ENCODE peak calls at places on chromosomes 16 and 17, in eight cellular contexts. D is astrocyte of the spinal cord, W is IMR-90, B is tibial artery, I is choroid plexus epithelial cell, J is endothelial cell, X is fibroblast of mammary gland, S is ovary. M is an unnamed sample.
A peak's percentile ranks its signal among the peaks of the same experiment; 100 is the strongest.

GRCh38 chr17:3679186-3680126 is 10.8 kb downstream of the EMC6 start:
- DNase-seq in D (no peak), S (no peak), I (no peak), W (no peak), J (no peak), X (no peak), B (no peak), M (no peak)

GRCh38 chr16:11032922-11033291 is 88.5 kb downstream of the CLEC16A start:
- DNase-seq in X (peak; percentile 98), W (peak; percentile 80), D (peak; percentile 41), J (no peak), I (peak; percentile 75), B (peak; percentile 76), S (peak; percentile 61), M (no peak)

GRCh38 chr16:66344533-66345145 is 21.9 kb upstream of the CDH5 start:
- DNase-seq in D (peak; percentile 51), J (peak; percentile 53), X (peak; percentile 58), W (peak; percentile 48), S (no peak), I (peak; percentile 68), B (no peak), M (peak; percentile 68)

GRCh38 chr17:33725675-33726271 is 432.7 kb upstream of the ASIC2 start:
- DNase-seq in X (peak; percentile 17), S (no peak), J (peak; percentile 74), I (peak; percentile 25), D (no peak), B (no peak), W (peak; percentile 17), M (peak; percentile 57)

GRCh38 chr17:40484285-40484972 is 17.0 kb downstream of the TNS4 start:
- DNase-seq in W (no peak), B (no peak), I (no peak), J (no peak), X (no peak), D (no peak), S (no peak), M (no peak)

GRCh38 chr16:28218109-28218508 is 6.3 kb upstream of the XPO6 start:
- DNase-seq in J (peak; percentile 9), X (peak; percentile 66), S (no peak), I (peak; percentile 78), D (peak; percentile 40), B (no peak), W (peak; percentile 52), M (peak; percentile 26)

GRCh38 chr16:30787613-30788378 is 791 bp upstream of the ZNF629 start:
- DNase-seq in W (no peak), D (no peak), X (no peak), J (no peak), B (no peak), I (peak; percentile 47), S (no peak), M (no peak)

GRCh38 chr17:78763561-78763960 is 18.5 kb downstream of the CYTH1 start:
- DNase-seq in B (no peak), S (no peak), I (peak; percentile 36), W (peak; percentile 37), D (peak; percentile 56), X (peak; percentile 31), J (no peak), M (no peak)

GRCh38 chr17:79839363-79840203 is at the start of gene CBX4:
- DNase-seq in S (peak; percentile 95), D (peak; percentile 92), I (peak; percentile 93), X (peak; percentile 83), B (peak; percentile 98), J (peak; percentile 86), W (peak; percentile 90), M (peak; percentile 96)

GRCh38 chr17:78397681-78398101 is 19.2 kb downstream of the PGS1 start:
- DNase-seq in S (no peak), D (peak; percentile 46), J (no peak), X (peak; percentile 38), I (no peak), W (peak; percentile 40), B (peak; percentile 77), M (no peak)

GRCh38 chr16:31354394-31355291 is at the start of gene ITGAX:
- DNase-seq in D (no peak), W (peak; percentile 20), I (peak; percentile 42), X (peak; percentile 64), S (no peak), J (no peak), B (no peak), M (peak; percentile 67)

GRCh38 chr16:66378739-66379570 is 12.5 kb downstream of the CDH5 start:
- DNase-seq in B (no peak), J (no peak), I (no peak), W (no peak), D (no peak), S (no peak), X (no peak), M (no peak)

GRCh38 chr17:56917559-56918296 is 3.9 kb upstream of the TRIM25 start:
- DNase-seq in J (no peak), I (peak; percentile 53), W (no peak), X (peak; percentile 79), B (no peak), S (no peak), D (no peak), M (no peak)

DNA sequence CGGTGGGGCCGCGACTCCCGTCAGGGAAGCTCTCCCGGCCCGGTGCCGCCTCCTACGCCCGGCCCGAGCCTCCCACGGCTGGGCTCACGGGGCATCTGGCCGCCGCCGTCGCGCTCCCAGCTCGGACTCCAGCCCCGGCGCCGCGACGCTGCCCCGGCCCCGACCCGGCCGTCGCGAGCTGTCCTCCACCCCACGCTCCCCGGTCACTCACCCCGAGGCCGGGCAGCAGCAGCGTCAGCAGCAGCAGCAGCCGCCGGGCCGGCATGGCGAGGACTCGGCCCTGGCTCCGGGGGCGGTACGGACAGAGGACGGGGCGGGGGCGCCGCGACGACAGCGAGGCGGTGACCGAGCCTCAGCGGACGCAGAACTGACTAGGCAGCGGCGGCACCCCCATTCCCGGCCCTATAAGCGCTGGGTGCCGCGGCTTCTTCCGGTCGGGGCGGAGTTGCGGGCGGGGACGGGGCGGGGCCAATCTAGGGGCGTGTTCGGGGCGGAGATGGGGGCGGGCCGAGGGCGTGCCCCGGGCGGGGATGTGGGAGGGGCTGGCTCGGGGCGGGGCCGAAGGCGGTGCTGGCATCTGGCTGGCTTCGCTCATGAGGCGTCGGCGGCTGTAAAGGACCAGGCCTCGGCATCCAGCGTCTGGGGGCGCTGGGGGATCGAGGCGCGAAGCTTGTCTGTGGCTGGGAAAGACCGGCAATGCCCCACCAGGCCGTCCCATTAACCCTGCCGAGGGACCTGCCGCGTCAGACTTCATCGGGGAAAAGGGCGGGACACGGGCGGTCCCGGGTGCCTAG is at the start of gene ERN1:
- DNase-seq in I (peak; percentile 96), B (peak; percentile 96), W (peak; percentile 91), S (peak; percentile 92), X (peak; percentile 89), D (peak; percentile 96), J (peak; percentile 93), M (peak; percentile 88)
- TF ChIP-seq CTCF in I (no peak), B (no peak), W (no peak), S (no peak), X (no peak), D (no peak), J (no peak), M (no peak)

GRCh38 chr17:7233701-7234099 is 617 bp downstream of the DVL2 start:
- DNase-seq in S (no peak), D (no peak), B (no peak), J (no peak), W (no peak), I (peak; percentile 40), X (peak; percentile 38), M (no peak)

GRCh38 chr17:7236808-7237207 is 2.4 kb downstream of the PHF23 start:
- DNase-seq in W (no peak), X (no peak), B (no peak), J (no peak), D (no peak), I (no peak), S (no peak), M (no peak)

GRCh38 chr17:7232114-7232513 is 2.2 kb downstream of the DVL2 start:
- DNase-seq in I (no peak), B (no peak), S (no peak), D (no peak), W (no peak), J (no peak), X (no peak), M (no peak)

GRCh38 chr17:7235693-7236665 is 1.7 kb upstream of the DVL2 start:
- DNase-seq in B (no peak), W (peak; percentile 47), S (no peak), X (peak; percentile 67), D (no peak), J (no peak), I (peak; percentile 62), M (no peak)

GRCh38 chr17:7234100-7235012 is at the start of gene DVL2:
- DNase-seq in B (peak; percentile 98), W (peak; percentile 94), J (peak; percentile 89), S (peak; percentile 96), D (peak; percentile 96), I (peak; percentile 97), X (peak; percentile 94), M (peak; percentile 91)
- TF ChIP-seq CTCF in B (peak; percentile 15), W (no peak), J (no peak), S (no peak), D (no peak), I (no peak), X (no peak), M (no peak)

DNA sequence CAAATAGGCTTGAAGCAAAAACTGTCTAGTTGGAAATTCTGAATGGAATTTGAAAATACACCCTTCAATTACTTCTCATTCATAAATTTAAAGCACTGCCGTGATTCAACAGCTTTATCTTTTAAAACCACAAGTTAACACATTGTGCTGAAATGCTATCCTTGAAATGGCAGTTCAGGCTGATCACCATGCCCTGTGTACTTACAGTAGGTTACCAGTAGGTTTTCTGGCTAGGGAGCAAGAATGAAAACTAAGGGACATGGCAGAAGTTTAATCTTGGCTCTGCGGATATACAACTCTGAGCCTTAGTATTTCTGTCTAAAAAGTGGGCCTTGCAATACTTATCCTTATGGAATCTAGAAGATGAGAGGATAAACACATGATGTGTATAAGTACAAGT is 28.0 kb downstream of the NXPH3 start:
- DNase-seq in S (no peak), X (peak; percentile 20), D (no peak), J (no peak), B (no peak), W (no peak), I (peak; percentile 26), M (no peak)
- TF ChIP-seq CTCF in S (no peak), X (peak; percentile 20), D (peak; percentile 11), J (peak; percentile 24), B (peak; percentile 49), W (no peak), I (peak; percentile 30), M (no peak)

DNA sequence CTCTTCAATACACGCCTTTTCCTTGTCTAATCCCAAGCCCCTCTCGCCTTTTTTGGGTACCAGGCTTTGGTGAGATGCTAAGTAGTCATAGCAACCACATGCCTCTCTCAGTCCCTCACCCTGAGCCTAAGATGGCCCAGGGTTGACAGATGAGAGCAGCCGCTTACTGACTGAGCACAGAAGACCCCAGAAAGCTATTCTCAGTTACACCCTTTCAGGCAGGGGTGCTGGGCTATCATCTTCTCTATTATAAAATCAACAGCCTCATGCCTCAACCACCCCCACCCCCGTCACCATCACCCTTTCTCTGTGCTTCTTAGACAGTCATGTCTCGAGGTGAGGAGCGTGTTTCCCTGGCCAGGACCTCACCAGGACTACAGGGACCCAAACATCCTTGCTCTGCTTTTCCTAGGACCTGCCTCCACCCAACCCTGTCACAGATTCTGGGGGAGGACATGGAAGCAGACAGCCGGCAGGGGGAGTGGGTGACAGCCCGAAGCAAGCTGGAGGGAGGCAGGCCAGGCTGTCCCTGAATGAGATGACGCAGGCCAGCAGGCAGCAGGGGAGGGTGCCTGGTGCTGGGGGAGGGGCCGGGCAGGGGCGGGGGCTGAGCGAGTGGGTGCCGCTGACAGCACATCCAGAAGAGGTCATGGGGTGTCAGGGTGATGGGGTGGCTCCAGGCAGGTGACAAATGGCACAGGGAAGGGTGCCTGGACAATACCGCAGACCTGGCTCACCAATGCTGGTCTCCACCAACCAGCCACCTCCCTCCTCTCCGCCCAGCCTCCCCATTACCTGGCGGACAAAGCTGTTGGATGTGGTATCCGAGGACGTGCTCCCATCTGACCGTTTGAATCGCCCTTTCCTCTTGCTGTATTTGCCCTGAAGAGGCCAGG is 3.1 kb downstream of the CACNB1 start:
- DNase-seq in J (peak; percentile 56), W (peak; percentile 67), X (peak; percentile 65), I (peak; percentile 53), S (no peak), B (peak; percentile 93), D (peak; percentile 58), M (peak; percentile 79)
- TF ChIP-seq CTCF in J (no peak), W (peak; percentile 62), X (peak; percentile 50), I (peak; percentile 60), S (no peak), B (peak; percentile 68), D (peak; percentile 69), M (peak; percentile 83)